ENCODE peak calls at places on chromosomes 16 and 17, in seven cellular contexts. One of them, this sample, is unnamed.

GRCh38 chr16:53836142-53836541 is 132.2 kb downstream of the FTO start:
- DNase-seq in iris pigment epithelial cell: no peak
- DNase-seq in astrocyte of the spinal cord: no peak
- DNase-seq in cardiac fibroblast: no peak
- DNase-seq in fibroblast of lung: no peak
- DNase-seq in aorta: no peak
- DNase-seq in NCI-H345: no peak
- DNase-seq in this sample: no peak

GRCh38 chr17:70913086-70913485 is 743.8 kb downstream of the KCNJ2 start:
- DNase-seq in iris pigment epithelial cell: peak
- DNase-seq in astrocyte of the spinal cord: peak
- DNase-seq in cardiac fibroblast: peak
- DNase-seq in fibroblast of lung: peak
- DNase-seq in aorta: no peak
- DNase-seq in NCI-H345: no peak
- DNase-seq in this sample: peak

GRCh38 chr17:9644910-9645751 is at the start of gene USP43:
- DNase-seq in iris pigment epithelial cell: peak
- DNase-seq in astrocyte of the spinal cord: no peak
- DNase-seq in cardiac fibroblast: peak
- DNase-seq in fibroblast of lung: peak
- DNase-seq in aorta: no peak
- DNase-seq in NCI-H345: peak
- DNase-seq in this sample: peak

GRCh38 chr16:78249056-78249455 is 149.6 kb downstream of the WWOX start:
- DNase-seq in iris pigment epithelial cell: no peak
- DNase-seq in astrocyte of the spinal cord: no peak
- DNase-seq in cardiac fibroblast: no peak
- DNase-seq in fibroblast of lung: no peak
- DNase-seq in aorta: no peak
- DNase-seq in NCI-H345: peak
- DNase-seq in this sample: no peak

GRCh38 chr17:81404557-81405165 is 9.4 kb downstream of the BAHCC1 start:
- DNase-seq in iris pigment epithelial cell: no peak
- DNase-seq in astrocyte of the spinal cord: no peak
- DNase-seq in cardiac fibroblast: no peak
- DNase-seq in fibroblast of lung: no peak
- DNase-seq in aorta: no peak
- DNase-seq in NCI-H345: peak
- DNase-seq in this sample: no peak

GRCh38 chr16:84368327-84368996 is at the start of gene ATP2C2:
- DNase-seq in iris pigment epithelial cell: no peak
- DNase-seq in astrocyte of the spinal cord: no peak
- DNase-seq in cardiac fibroblast: no peak
- DNase-seq in fibroblast of lung: no peak
- DNase-seq in aorta: no peak
- DNase-seq in NCI-H345: peak
- DNase-seq in this sample: no peak

GRCh38 chr16:12158428-12158827 is 181.9 kb downstream of the SNX29 start:
- DNase-seq in iris pigment epithelial cell: peak
- DNase-seq in astrocyte of the spinal cord: peak
- DNase-seq in cardiac fibroblast: peak
- DNase-seq in fibroblast of lung: peak
- DNase-seq in aorta: no peak
- DNase-seq in NCI-H345: no peak
- DNase-seq in this sample: peak

GRCh38 chr16:82650804-82651203 is 24.0 kb downstream of the CDH13 start:
- DNase-seq in iris pigment epithelial cell: no peak
- DNase-seq in astrocyte of the spinal cord: no peak
- DNase-seq in cardiac fibroblast: no peak
- DNase-seq in fibroblast of lung: no peak
- DNase-seq in aorta: no peak
- DNase-seq in NCI-H345: no peak
- DNase-seq in this sample: no peak

GRCh38 chr17:13031718-13032350 is 14.0 kb upstream of the ELAC2 start:
- DNase-seq in iris pigment epithelial cell: peak
- DNase-seq in astrocyte of the spinal cord: peak
- DNase-seq in cardiac fibroblast: peak
- DNase-seq in fibroblast of lung: peak
- DNase-seq in aorta: no peak
- DNase-seq in NCI-H345: peak
- DNase-seq in this sample: peak

GRCh38 chr17:35821308-35821707 is 12.0 kb downstream of the TAF15 start:
- DNase-seq in iris pigment epithelial cell: no peak
- DNase-seq in astrocyte of the spinal cord: no peak
- DNase-seq in cardiac fibroblast: no peak
- DNase-seq in fibroblast of lung: no peak
- DNase-seq in aorta: no peak
- DNase-seq in NCI-H345: no peak
- DNase-seq in this sample: no peak

GRCh38 chr17:78745407-78746088 is 36.5 kb downstream of the CYTH1 start:
- DNase-seq in iris pigment epithelial cell: peak
- DNase-seq in astrocyte of the spinal cord: peak
- DNase-seq in cardiac fibroblast: peak
- DNase-seq in fibroblast of lung: peak
- DNase-seq in aorta: peak
- DNase-seq in NCI-H345: no peak
- DNase-seq in this sample: peak

GRCh38 chr16:57128787-57129389 is 36.5 kb downstream of the CPNE2 start:
- DNase-seq in iris pigment epithelial cell: no peak
- DNase-seq in astrocyte of the spinal cord: no peak
- DNase-seq in cardiac fibroblast: no peak
- DNase-seq in fibroblast of lung: no peak
- DNase-seq in aorta: no peak
- DNase-seq in NCI-H345: no peak
- DNase-seq in this sample: no peak

GRCh38 chr17:40615295-40615988 is 32.2 kb downstream of the SMARCE1 start:
- DNase-seq in iris pigment epithelial cell: peak
- DNase-seq in astrocyte of the spinal cord: peak
- DNase-seq in cardiac fibroblast: peak
- DNase-seq in fibroblast of lung: peak
- DNase-seq in aorta: no peak
- DNase-seq in NCI-H345: peak
- DNase-seq in this sample: peak

GRCh38 chr16:9489823-9490467 is 398.5 kb downstream of the HAPSTR1 start:
- DNase-seq in iris pigment epithelial cell: no peak
- DNase-seq in astrocyte of the spinal cord: no peak
- DNase-seq in cardiac fibroblast: no peak
- DNase-seq in fibroblast of lung: no peak
- DNase-seq in aorta: peak
- DNase-seq in NCI-H345: no peak
- DNase-seq in this sample: no peak

GRCh38 chr16:48381201-48381600 is 4.0 kb downstream of the SIAH1 start:
- DNase-seq in iris pigment epithelial cell: peak
- DNase-seq in astrocyte of the spinal cord: no peak
- DNase-seq in cardiac fibroblast: no peak
- DNase-seq in fibroblast of lung: peak
- DNase-seq in aorta: no peak
- DNase-seq in NCI-H345: no peak
- DNase-seq in this sample: peak

GRCh38 chr16:58286769-58287433 is 7.9 kb downstream of the PRSS54 start:
- DNase-seq in iris pigment epithelial cell: no peak
- DNase-seq in astrocyte of the spinal cord: no peak
- DNase-seq in cardiac fibroblast: no peak
- DNase-seq in fibroblast of lung: no peak
- DNase-seq in aorta: no peak
- DNase-seq in NCI-H345: no peak
- DNase-seq in this sample: no peak

GRCh38 chr17:30237296-30238002 is 2.0 kb upstream of the SLC6A4 start:
- DNase-seq in iris pigment epithelial cell: no peak
- DNase-seq in astrocyte of the spinal cord: no peak
- DNase-seq in cardiac fibroblast: no peak
- DNase-seq in fibroblast of lung: no peak
- DNase-seq in aorta: no peak
- DNase-seq in NCI-H345: no peak
- DNase-seq in this sample: no peak

GRCh38 chr16:86965840-86966239 is 351.4 kb downstream of the C16orf95 start:
- DNase-seq in iris pigment epithelial cell: no peak
- DNase-seq in astrocyte of the spinal cord: no peak
- DNase-seq in cardiac fibroblast: no peak
- DNase-seq in fibroblast of lung: no peak
- DNase-seq in aorta: no peak
- DNase-seq in NCI-H345: no peak
- DNase-seq in this sample: no peak

GRCh38 chr17:3557768-3558583 is at the start of gene TRPV3:
- DNase-seq in iris pigment epithelial cell: no peak
- DNase-seq in astrocyte of the spinal cord: no peak
- DNase-seq in cardiac fibroblast: peak
- DNase-seq in fibroblast of lung: peak
- DNase-seq in aorta: no peak
- DNase-seq in NCI-H345: no peak
- DNase-seq in this sample: peak

GRCh38 chr17:44916781-44917241 is 1.5 kb upstream of the GFAP start:
- DNase-seq in iris pigment epithelial cell: no peak
- DNase-seq in astrocyte of the spinal cord: peak
- DNase-seq in cardiac fibroblast: peak
- DNase-seq in fibroblast of lung: peak
- DNase-seq in aorta: peak
- DNase-seq in NCI-H345: no peak
- DNase-seq in this sample: peak

GRCh38 chr17:74514632-74515035 is 16.6 kb downstream of the CD300LB start:
- DNase-seq in iris pigment epithelial cell: no peak
- DNase-seq in astrocyte of the spinal cord: peak
- DNase-seq in cardiac fibroblast: no peak
- DNase-seq in fibroblast of lung: no peak
- DNase-seq in aorta: no peak
- DNase-seq in NCI-H345: peak
- DNase-seq in this sample: no peak

GRCh38 chr17:5282639-5283217 is 644 bp downstream of the RABEP1 start:
- DNase-seq in iris pigment epithelial cell: peak
- DNase-seq in astrocyte of the spinal cord: peak
- DNase-seq in cardiac fibroblast: peak
- DNase-seq in fibroblast of lung: peak
- DNase-seq in aorta: peak
- DNase-seq in NCI-H345: peak
- DNase-seq in this sample: no peak

GRCh38 chr16:69761983-69762842 is at the start of gene WWP2:
- DNase-seq in iris pigment epithelial cell: peak
- DNase-seq in astrocyte of the spinal cord: peak
- DNase-seq in cardiac fibroblast: peak
- DNase-seq in fibroblast of lung: peak
- DNase-seq in aorta: peak
- DNase-seq in NCI-H345: peak
- DNase-seq in this sample: peak

GRCh38 chr16:80285089-80285488 is 255.7 kb upstream of the DYNLRB2 start:
- DNase-seq in iris pigment epithelial cell: peak
- DNase-seq in astrocyte of the spinal cord: peak
- DNase-seq in cardiac fibroblast: no peak
- DNase-seq in fibroblast of lung: peak
- DNase-seq in aorta: no peak
- DNase-seq in NCI-H345: no peak
- DNase-seq in this sample: peak

This sample was measured in fibroblast of mammary gland.